ENCODE peak calls at places on chromosomes 12 and 14, in four cellular contexts. D, O, G and H are unnamed samples. For H3K27me3, the result is how much of the 10 kb centered on the place peaks cover.

GRCh38 chr12:107607464-107608392 is 77.9 kb upstream of the PWP1 start:
- DNase-seq in G (peak), D (peak), O (peak), H (peak)

GRCh38 chr14:87065366-87065765 is 927.6 kb downstream of the GALC start:
- DNase-seq in D (no peak), G (no peak), O (no peak), H (no peak)

GRCh38 chr12:33703221-33703620 is 263.6 kb upstream of the SYT10 start:
- DNase-seq in G (no peak), D (no peak), O (no peak), H (no peak)

GRCh38 chr12:2094597-2094996 is 41.8 kb downstream of the CACNA1C start:
- DNase-seq in O (no peak), D (no peak), G (peak), H (no peak)

GRCh38 chr14:24609667-24610344 is at the start of gene GZMH:
- DNase-seq in D (no peak), G (no peak), O (no peak), H (no peak)

GRCh38 chr12:80813820-80814219 is 97.1 kb downstream of the MYF5 start:
- DNase-seq in G (no peak), O (peak), D (no peak), H (no peak)

GRCh38 chr14:23443411-23443812 is 8.0 kb upstream of the MYH7 start:
- DNase-seq in G (no peak), D (no peak), O (no peak), H (no peak)

GRCh38 chr12:6263931-6264330 is 46.6 kb upstream of the PLEKHG6 start:
- DNase-seq in O (no peak), G (peak), D (peak), H (peak)

GRCh38 chr12:75489613-75490210 is 9.2 kb downstream of the GLIPR1 start:
- DNase-seq in D (no peak), O (no peak), G (peak), H (no peak)

GRCh38 chr12:79422060-79422812 is 268.5 kb downstream of the PAWR start:
- DNase-seq in G (no peak), O (no peak), D (no peak), H (no peak)

GRCh38 chr12:79424109-79424721 is 266.5 kb downstream of the PAWR start:
- DNase-seq in D (no peak), O (no peak), G (peak), H (peak)

GRCh38 chr12:79423560-79423959 is 267.2 kb downstream of the PAWR start:
- DNase-seq in O (no peak), D (no peak), G (no peak), H (no peak)

GRCh38 chr12:79420146-79420618 is 270.6 kb downstream of the PAWR start:
- DNase-seq in D (no peak), G (peak), O (no peak), H (no peak)

DNA sequence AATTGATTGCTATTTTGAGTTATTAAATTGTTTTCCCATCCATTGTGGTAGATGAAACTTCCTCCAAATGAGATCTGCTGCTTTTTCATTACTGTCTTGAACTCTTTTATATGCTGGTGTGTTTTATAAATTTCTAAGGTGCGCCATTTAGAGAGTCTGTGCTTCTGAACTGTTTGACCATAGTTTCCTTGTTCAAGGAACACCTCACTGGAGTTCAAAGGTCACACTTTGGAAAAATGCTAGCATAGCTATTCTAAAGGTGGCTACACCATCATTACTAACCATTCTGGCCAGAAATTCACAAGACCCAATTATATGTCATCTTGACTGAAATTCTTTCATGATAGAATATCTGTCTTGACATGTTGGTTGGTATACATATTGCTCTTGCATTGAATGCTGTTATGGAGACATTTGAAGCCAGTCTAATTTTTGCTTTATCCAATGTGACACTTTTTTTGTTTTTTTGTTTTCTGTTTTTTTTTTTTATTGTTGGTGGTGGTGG is 269.5 kb downstream of the PAWR start:
- DNase-seq in G (no peak), O (no peak), D (no peak), H (no peak)
- H3K4me2 ChIP-seq in G (no peak), O (no peak), D (no peak), H (no peak)

GRCh38 chr14:91872517-91873470 is 5.5 kb upstream of the TC2N start:
- DNase-seq in O (no peak), D (no peak), G (peak), H (no peak)
- TF ChIP-seq USF2 in O (no peak), D (no peak), G (no peak), H (no peak)

DNA sequence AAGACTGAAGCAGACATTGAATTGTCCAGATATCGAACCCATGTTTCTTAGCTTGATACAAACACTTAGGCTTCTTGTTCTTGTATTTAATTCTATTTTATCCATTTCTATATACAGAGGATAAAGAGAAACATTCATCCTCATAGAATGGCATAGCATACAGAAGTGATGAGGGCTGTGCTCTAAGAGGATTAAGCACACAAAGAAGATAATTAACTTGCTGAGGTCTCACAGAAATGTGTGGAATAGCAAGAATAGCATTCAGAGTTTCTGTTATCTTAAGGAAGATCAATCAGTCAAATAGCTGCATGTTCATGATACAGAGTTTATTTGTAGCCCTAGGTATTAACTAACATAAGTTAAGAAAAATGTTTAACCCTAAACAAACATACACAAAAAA is 27.3 kb upstream of the STRAP start:
- DNase-seq in G (no peak), D (no peak), O (no peak), H (no peak)
- H3K27me3 ChIP-seq in G (under half), D (under half), O (under half), H (under half)

GRCh38 chr12:8146416-8146771 is 10.4 kb upstream of the ZNF705A start:
- DNase-seq in O (no peak), D (no peak), G (no peak), H (no peak)
- H3K4me2 ChIP-seq in O (no peak), D (no peak), G (peak), H (no peak)

GRCh38 chr12:18631339-18631738 is 106.5 kb downstream of the PLCZ1 start:
- DNase-seq in O (no peak), G (no peak), D (no peak), H (no peak)

GRCh38 chr12:18632848-18633247 is 105.0 kb downstream of the PLCZ1 start:
- DNase-seq in G (no peak), D (no peak), O (no peak), H (no peak)

GRCh38 chr12:18629916-18630315 is 107.9 kb downstream of the PLCZ1 start:
- DNase-seq in D (no peak), G (no peak), O (no peak), H (no peak)

GRCh38 chr12:18629445-18629844 is 108.4 kb downstream of the PLCZ1 start:
- DNase-seq in G (no peak), D (no peak), O (no peak), H (no peak)

DNA sequence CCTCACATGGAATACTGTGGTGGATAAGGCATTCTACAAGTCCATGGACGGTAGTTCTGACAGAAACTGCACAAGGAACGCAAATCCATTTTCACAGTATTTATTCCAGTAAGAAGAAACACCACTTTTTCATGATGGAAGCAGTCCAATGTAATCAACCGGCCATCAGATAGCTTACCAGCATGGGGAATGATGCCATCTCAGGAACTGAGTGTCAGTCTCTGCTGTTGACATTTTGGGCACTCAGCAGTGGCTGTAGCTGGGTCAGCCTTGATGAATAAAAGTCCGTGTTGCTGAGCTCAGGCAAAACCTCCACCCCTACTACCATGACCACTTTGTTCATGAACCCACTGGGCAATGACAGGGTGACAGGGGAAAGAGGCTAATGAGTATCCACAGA is 103.4 kb downstream of the PLCZ1 start:
- DNase-seq in D (no peak), O (no peak), G (no peak), H (no peak)
- TF ChIP-seq USF2 in D (no peak), O (no peak), G (no peak), H (no peak)

GRCh38 chr12:64918288-64918687 is 93.8 kb downstream of the TBC1D30 start:
- DNase-seq in D (no peak), O (no peak), G (no peak), H (no peak)

GRCh38 chr12:64912501-64912900 is 88.1 kb downstream of the TBC1D30 start:
- DNase-seq in O (no peak), D (no peak), G (peak), H (no peak)

GRCh38 chr12:64916431-64916830 is 92.0 kb downstream of the TBC1D30 start:
- DNase-seq in O (no peak), D (no peak), G (no peak), H (no peak)

DNA sequence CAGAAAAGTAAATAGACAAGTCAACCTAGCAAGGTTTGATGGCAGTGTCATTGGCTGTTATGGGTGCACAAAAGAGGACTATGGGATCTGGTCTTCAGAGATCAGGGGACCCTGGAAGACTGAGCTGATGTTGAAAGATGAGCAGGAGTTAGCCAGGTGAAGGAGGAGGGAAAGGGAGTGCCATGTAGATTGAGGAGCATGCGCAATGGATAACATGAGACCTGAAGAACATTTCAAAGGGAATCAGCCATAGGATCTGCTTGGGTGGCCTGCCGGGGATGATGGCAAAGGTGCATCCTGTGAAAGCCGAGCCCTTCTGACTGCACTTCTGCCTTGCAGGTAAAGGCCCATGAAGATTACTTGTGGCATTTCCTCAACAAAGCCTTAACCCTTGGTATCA is 90.8 kb downstream of the TBC1D30 start:
- DNase-seq in G (no peak), O (no peak), D (no peak), H (no peak)
- H3K27me3 ChIP-seq in G (under half), O (under half), D (under half), H (under half)

GRCh38 chr12:11726659-11727058 is 77.2 kb downstream of the ETV6 start:
- DNase-seq in G (no peak), D (no peak), O (no peak), H (no peak)

GRCh38 chr12:11727133-11727664 is 77.7 kb downstream of the ETV6 start:
- DNase-seq in D (no peak), G (no peak), O (peak), H (no peak)

GRCh38 chr12:11724888-11725310 is 75.4 kb downstream of the ETV6 start:
- DNase-seq in G (peak), D (no peak), O (no peak), H (no peak)

GRCh38 chr12:11723993-11724392 is 74.5 kb downstream of the ETV6 start:
- DNase-seq in D (no peak), O (no peak), G (peak), H (no peak)

GRCh38 chr12:11725616-11726015 is 76.1 kb downstream of the ETV6 start:
- DNase-seq in G (peak), D (no peak), O (no peak), H (no peak)
- H3K4me2 ChIP-seq in G (no peak), D (no peak), O (peak), H (no peak)

DNA sequence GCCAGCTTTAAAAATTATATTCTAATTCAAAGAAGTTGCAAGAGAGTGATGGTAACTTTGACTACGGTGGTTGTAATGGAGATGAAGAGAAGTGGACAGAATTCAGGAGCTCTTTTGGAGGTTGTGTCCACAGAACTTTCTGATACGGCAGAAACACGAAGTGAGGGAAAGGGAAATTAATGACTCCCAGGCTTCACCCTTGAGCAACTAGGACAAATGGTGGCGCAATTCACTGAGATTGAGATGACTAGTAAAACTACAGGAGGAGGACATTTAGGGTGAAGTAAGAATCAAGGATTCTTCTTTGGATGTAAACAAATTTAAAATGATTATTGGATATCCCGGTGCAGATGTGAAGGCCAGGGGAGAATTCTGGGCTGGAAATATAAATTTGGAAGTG is 212.6 kb downstream of the PTPRO start:
- DNase-seq in G (peak), O (no peak), D (no peak), H (no peak)
- TF ChIP-seq USF2 in G (no peak), O (no peak), D (no peak), H (no peak)

DNA sequence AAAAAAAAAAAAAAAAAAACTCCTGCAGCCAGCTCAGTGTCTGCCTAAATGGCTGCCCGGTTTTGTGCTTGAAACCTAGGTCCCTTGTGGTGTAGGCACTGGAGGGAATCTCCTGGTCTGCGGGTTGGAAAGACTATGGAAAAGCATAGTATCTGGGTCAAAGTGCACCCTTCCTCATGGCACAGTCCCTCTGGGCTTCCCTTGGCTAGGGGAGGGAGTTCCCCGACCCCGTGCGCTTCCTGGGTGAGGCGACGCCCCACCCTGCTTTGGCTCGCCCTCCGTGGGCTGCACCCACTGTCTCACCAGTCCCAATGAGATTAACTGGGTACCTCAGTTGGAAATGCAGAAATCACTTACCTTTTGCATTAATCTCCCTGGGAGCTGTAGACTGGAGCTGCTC is 14.3 kb downstream of the PTCSC3 start:
- DNase-seq in D (no peak), G (no peak), O (no peak), H (no peak)
- H3K27me3 ChIP-seq in D (under half), G (under half), O (under half), H (under half)